ENCODE peak calls at places on chromosomes 7 and 10, in five cellular contexts. I, L, K, S and Z are unnamed samples.

GRCh38 chr10:31004611-31005193 is 27.0 kb downstream of the ZNF438 start:
- DNase-seq in I (peak), L (no peak), K (no peak), S (no peak), Z (no peak)

GRCh38 chr10:14126697-14127440 is 203.9 kb downstream of the FRMD4A start:
- DNase-seq in I (peak), L (no peak), K (no peak), S (no peak), Z (no peak)

GRCh38 chr7:102097601-102098161 is 189.0 kb upstream of the SH2B2 start:
- DNase-seq in I (peak), L (no peak), K (no peak), S (no peak), Z (no peak)

GRCh38 chr10:16116404-16117304 is 256.3 kb upstream of the MINDY3 start:
- DNase-seq in I (peak), L (peak), K (peak), S (no peak), Z (no peak)

GRCh38 chr7:1227814-1228534 is 4.7 kb upstream of the UNCX start:
- DNase-seq in I (no peak), L (no peak), K (no peak), S (no peak), Z (no peak)

GRCh38 chr7:128921866-128922440 is 11.4 kb upstream of the KCP start:
- DNase-seq in I (no peak), L (no peak), K (no peak), S (peak), Z (no peak)

GRCh38 chr10:34933676-34934075 is 118.6 kb upstream of the PARD3 start:
- DNase-seq in I (no peak), L (peak), K (no peak), S (no peak), Z (no peak)

GRCh38 chr10:29958440-29958839 is 100.9 kb downstream of the JCAD start:
- DNase-seq in I (no peak), L (no peak), K (no peak), S (no peak), Z (no peak)

GRCh38 chr10:76242956-76243355 is 811.5 kb downstream of the LRMDA start:
- DNase-seq in I (peak), L (no peak), K (no peak), S (no peak), Z (no peak)

GRCh38 chr7:87067788-87068187 is 8.3 kb upstream of the ELAPOR2 start:
- DNase-seq in I (no peak), L (no peak), K (no peak), S (no peak), Z (no peak)

GRCh38 chr7:141231018-141231792 is 157.3 kb downstream of the TMEM178B start:
- DNase-seq in I (peak), L (peak), K (peak), S (no peak), Z (no peak)

GRCh38 chr10:97024181-97025073 is 161.3 kb downstream of the SLIT1 start:
- DNase-seq in I (peak), L (peak), K (peak), S (no peak), Z (no peak)

GRCh38 chr7:1295776-1296726 is 63.4 kb downstream of the UNCX start:
- DNase-seq in I (no peak), L (no peak), K (no peak), S (no peak), Z (no peak)

GRCh38 chr7:45421826-45422225 is 152.3 kb upstream of the ADCY1 start:
- DNase-seq in I (no peak), L (no peak), K (no peak), S (no peak), Z (no peak)

GRCh38 chr10:123136221-123136805 is 543 bp downstream of the HMX3 start:
- DNase-seq in I (no peak), L (no peak), K (peak), S (no peak), Z (no peak)

GRCh38 chr7:2959828-2960599 is 83.7 kb downstream of the CARD11 start:
- DNase-seq in I (no peak), L (no peak), K (peak), S (peak), Z (no peak)

GRCh38 chr7:22728416-22729029 is 1.5 kb downstream of the IL6 start:
- DNase-seq in I (peak), L (peak), K (peak), S (no peak), Z (no peak)

GRCh38 chr7:150503581-150503980 is 11.1 kb upstream of the GIMAP7 start:
- DNase-seq in I (no peak), L (no peak), K (no peak), S (no peak), Z (no peak)

GRCh38 chr7:55164527-55164926 is 145.7 kb downstream of the EGFR start:
- DNase-seq in I (no peak), L (no peak), K (no peak), S (peak), Z (no peak)

GRCh38 chr7:68671046-68671445 is 927.2 kb upstream of the AUTS2 start:
- DNase-seq in I (no peak), L (no peak), K (no peak), S (no peak), Z (no peak)

DNA sequence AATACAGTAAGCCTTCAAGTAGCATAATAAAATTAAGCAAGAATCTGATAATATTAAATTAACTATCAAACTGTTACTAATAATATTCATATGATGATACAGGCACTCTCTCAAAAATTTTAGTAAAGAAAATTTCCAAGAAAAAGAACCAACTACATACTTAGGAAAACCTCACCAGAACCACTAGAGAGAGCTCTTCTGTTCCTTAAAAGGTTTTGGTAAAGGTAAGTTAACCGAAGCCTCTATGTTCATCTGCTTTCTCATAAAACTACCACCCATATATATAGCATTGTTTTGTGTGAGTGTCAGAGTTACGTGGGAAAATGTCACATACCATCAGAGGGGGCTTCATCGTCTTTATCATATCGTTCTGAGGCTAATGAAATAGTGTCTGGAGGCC is 20.7 kb downstream of the SKAP2 start:
- DNase-seq in I (peak), L (no peak), K (no peak), S (no peak), Z (no peak)
- TF ChIP-seq CTCF in I (peak), L (no peak), K (no peak), S (no peak), Z (peak)

DNA sequence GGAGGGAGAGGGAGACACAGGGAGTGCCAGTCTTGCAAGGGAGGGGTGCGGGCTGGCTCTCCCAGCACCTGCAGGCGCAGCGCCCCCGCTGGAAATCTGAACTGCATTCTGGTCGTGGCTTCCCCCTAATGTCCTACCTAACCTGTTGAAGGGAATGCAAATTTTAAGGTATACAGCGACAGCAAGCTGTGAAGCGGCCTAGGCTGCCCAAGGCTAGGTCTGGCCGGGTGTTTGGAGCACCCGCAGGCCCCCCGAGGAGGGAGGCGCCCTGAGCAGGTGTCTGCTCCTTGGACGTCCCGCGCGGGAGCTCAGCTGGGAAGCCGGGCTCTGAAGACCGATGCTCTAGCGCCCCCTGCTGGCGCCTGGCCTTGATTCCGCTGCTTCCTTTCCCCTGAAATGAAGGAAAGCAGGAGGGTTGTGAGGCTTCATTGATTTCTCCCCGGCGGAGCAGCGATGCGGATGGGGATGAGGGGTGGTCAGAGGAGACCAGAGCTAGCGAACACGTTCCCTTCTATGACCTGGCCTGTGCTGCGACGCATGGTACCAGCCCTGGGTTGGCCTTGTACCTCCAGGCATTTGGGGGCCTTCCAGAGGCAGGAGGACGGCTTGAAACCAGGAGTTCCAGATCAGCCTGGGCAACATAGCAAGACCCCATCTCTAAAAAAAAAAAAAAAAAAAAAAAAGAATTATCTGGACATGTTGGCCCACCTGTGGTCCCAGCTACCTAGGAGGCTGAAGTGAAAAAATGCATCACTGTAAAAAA is 601.3 kb downstream of the GALNT17 start:
- DNase-seq in I (peak), L (peak), K (peak), S (peak), Z (peak)
- TF ChIP-seq CTCF in I (peak), L (peak), K (peak), S (peak), Z (peak)

GRCh38 chr10:98167191-98167590 is 32.7 kb downstream of the R3HCC1L start:
- DNase-seq in I (no peak), L (no peak), K (no peak), S (no peak), Z (no peak)
- TF ChIP-seq CTCF in I (no peak), L (no peak), K (no peak), S (no peak), Z (no peak)

DNA sequence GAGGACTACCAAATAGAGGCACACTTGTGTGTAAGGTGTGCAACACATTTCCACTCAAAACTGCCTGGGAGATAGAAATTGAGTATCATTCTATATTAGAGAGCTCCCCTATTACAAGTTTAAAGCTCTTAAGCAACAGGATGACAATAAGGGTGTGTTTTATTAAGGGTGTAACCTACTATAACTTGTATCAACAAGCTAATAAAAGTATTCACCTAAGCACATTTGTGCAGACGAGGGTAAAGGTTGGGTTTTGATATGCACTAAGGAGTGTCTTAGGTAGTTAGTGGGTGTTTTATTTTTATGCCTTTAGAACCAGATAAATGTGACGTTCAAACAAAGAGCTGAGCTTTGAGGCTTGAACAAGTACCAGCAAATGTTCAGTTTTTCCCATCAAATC is 2.8 kb upstream of the FAM53B start:
- DNase-seq in I (no peak), L (no peak), K (no peak), S (no peak), Z (no peak)
- TF ChIP-seq CTCF in I (no peak), L (no peak), K (no peak), S (no peak), Z (no peak)

DNA sequence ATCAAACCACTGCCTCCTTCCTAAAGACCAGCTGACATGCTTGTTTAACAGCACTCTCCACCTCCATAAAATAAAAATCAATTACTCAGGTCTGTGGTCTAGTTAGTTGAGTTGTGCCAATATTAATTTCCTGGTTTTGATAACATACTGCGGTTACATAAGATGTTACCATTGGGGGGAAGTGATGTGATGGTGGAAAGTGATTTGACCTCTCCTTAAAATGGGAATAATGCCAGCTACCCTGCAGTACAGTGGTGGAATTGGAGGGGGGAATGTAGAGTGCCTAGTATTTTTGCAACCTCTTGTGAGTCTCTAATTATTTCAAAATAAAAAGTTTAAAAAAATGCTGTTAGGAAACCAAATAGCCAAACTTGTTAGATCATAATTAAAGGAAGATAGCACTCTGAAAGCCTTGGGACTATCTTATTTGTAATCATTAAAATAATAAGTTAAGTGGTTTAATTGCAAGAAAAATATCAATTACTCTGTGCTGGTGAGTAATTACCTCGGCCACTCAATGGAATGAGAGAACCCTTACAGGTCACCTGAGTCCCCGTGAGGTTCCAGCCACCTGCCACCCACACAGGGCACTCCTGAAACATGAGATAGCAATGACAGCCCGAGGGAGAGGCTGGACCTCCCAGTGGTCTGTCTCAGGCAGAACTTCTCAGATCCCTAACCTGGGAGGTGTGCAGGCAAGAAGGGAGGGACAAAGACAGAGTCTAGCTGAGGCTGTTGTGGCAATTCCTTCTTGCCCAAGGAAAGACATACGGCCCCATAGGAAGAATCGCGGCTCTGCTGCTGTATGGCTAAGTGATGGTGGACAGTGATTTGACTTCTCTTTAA is 94.1 kb downstream of the SH3PXD2A start:
- DNase-seq in I (peak), L (no peak), K (no peak), S (no peak), Z (no peak)
- TF ChIP-seq CTCF in I (no peak), L (no peak), K (no peak), S (no peak), Z (no peak)

DNA sequence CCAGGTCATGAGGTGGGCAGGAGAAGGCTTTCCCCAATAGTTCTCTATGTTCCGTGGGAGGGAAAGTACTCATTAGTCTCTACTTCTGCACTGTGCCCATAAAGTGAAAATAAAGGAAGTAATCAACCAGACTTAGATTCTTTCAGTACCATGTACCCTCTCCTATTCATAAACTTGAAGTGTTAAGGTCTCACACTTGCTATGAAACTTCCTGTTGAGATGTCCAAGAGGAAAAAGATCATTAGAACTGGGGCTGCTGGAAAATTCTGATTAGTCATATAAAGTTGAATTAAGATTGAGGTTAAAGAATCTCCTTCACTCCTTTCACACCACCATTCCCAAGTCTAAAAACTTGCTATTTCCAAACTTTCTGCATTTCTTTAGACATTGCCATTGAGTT is 17.0 kb upstream of the LIPF start:
- DNase-seq in I (no peak), L (no peak), K (no peak), S (no peak), Z (no peak)
- TF ChIP-seq CTCF in I (no peak), L (no peak), K (no peak), S (no peak), Z (no peak)

GRCh38 chr7:157640144-157640543 is 303.3 kb downstream of the DNAJB6 start:
- DNase-seq in I (no peak), L (no peak), K (no peak), S (no peak), Z (no peak)
- TF ChIP-seq CTCF in I (no peak), L (no peak), K (no peak), S (no peak), Z (no peak)

GRCh38 chr10:20957744-20958143 is 60.6 kb upstream of the NEBL start:
- DNase-seq in I (no peak), L (no peak), K (no peak), S (no peak), Z (no peak)
- TF ChIP-seq CTCF in I (no peak), L (no peak), K (no peak), S (no peak), Z (no peak)